ENCODE peak calls at places on chromosomes 7 and 10, in nine cellular contexts. One of them, this sample, is unnamed.

GRCh38 chr7:38942431-38943051 is 33.5 kb upstream of the VPS41 start:
- DNase-seq in NAMALWA: no peak
- DNase-seq in brain microvascular endothelial cell: no peak
- DNase-seq in activated T-cell treated with anti-CD3 and anti-CD28 coated beads, Interleukin-2, amount 50 U/mL, for 1 hour: no peak
- DNase-seq in anterior cingulate cortex: no peak
- DNase-seq in dorsolateral prefrontal cortex: no peak
- DNase-seq in aorta: no peak
- DNase-seq in stimulated activated CD8-positive, alpha-beta memory T cell treated with anti-CD3 and anti-CD28 coated beads, Interleukin-15, amount 100 ng/mL, for 4 hours: no peak
- DNase-seq in caudate nucleus: no peak
- DNase-seq in this sample: no peak

GRCh38 chr7:137992738-137993394 is 9.0 kb downstream of the CREB3L2 start:
- DNase-seq in anterior cingulate cortex: no peak
- DNase-seq in dorsolateral prefrontal cortex: no peak
- DNase-seq in stimulated activated CD8-positive, alpha-beta memory T cell treated with anti-CD3 and anti-CD28 coated beads, Interleukin-15, amount 100 ng/mL, for 4 hours: no peak
- DNase-seq in brain microvascular endothelial cell: peak; percentile 84
- DNase-seq in NAMALWA: no peak
- DNase-seq in activated T-cell treated with anti-CD3 and anti-CD28 coated beads, Interleukin-2, amount 50 U/mL, for 1 hour: no peak
- DNase-seq in aorta: peak; percentile 72
- DNase-seq in caudate nucleus: no peak
- DNase-seq in this sample: no peak

GRCh38 chr7:46486264-46487206 is 565.5 kb upstream of the IGFBP3 start:
- DNase-seq in NAMALWA: no peak
- DNase-seq in brain microvascular endothelial cell: peak; percentile 90
- DNase-seq in stimulated activated CD8-positive, alpha-beta memory T cell treated with anti-CD3 and anti-CD28 coated beads, Interleukin-15, amount 100 ng/mL, for 4 hours: no peak
- DNase-seq in aorta: peak; percentile 81
- DNase-seq in caudate nucleus: no peak
- DNase-seq in anterior cingulate cortex: no peak
- DNase-seq in activated T-cell treated with anti-CD3 and anti-CD28 coated beads, Interleukin-2, amount 50 U/mL, for 1 hour: no peak
- DNase-seq in dorsolateral prefrontal cortex: no peak
- DNase-seq in this sample: no peak

GRCh38 chr7:134368851-134369533 is 52.3 kb upstream of the SLC35B4 start:
- DNase-seq in stimulated activated CD8-positive, alpha-beta memory T cell treated with anti-CD3 and anti-CD28 coated beads, Interleukin-15, amount 100 ng/mL, for 4 hours: no peak
- DNase-seq in dorsolateral prefrontal cortex: no peak
- DNase-seq in brain microvascular endothelial cell: peak; percentile 63
- DNase-seq in NAMALWA: no peak
- DNase-seq in activated T-cell treated with anti-CD3 and anti-CD28 coated beads, Interleukin-2, amount 50 U/mL, for 1 hour: no peak
- DNase-seq in aorta: no peak
- DNase-seq in caudate nucleus: no peak
- DNase-seq in anterior cingulate cortex: no peak
- DNase-seq in this sample: no peak

GRCh38 chr10:15780353-15781135 is 60.8 kb upstream of the ITGA8 start:
- DNase-seq in anterior cingulate cortex: no peak
- DNase-seq in stimulated activated CD8-positive, alpha-beta memory T cell treated with anti-CD3 and anti-CD28 coated beads, Interleukin-15, amount 100 ng/mL, for 4 hours: no peak
- DNase-seq in dorsolateral prefrontal cortex: no peak
- DNase-seq in aorta: peak; percentile 57
- DNase-seq in brain microvascular endothelial cell: peak; percentile 9
- DNase-seq in NAMALWA: no peak
- DNase-seq in caudate nucleus: no peak
- DNase-seq in activated T-cell treated with anti-CD3 and anti-CD28 coated beads, Interleukin-2, amount 50 U/mL, for 1 hour: no peak
- DNase-seq in this sample: no peak

GRCh38 chr10:9097206-9097990 is 1042.9 kb downstream of the GATA3 start:
- DNase-seq in anterior cingulate cortex: no peak
- DNase-seq in brain microvascular endothelial cell: no peak
- DNase-seq in caudate nucleus: no peak
- DNase-seq in activated T-cell treated with anti-CD3 and anti-CD28 coated beads, Interleukin-2, amount 50 U/mL, for 1 hour: no peak
- DNase-seq in dorsolateral prefrontal cortex: no peak
- DNase-seq in stimulated activated CD8-positive, alpha-beta memory T cell treated with anti-CD3 and anti-CD28 coated beads, Interleukin-15, amount 100 ng/mL, for 4 hours: no peak
- DNase-seq in NAMALWA: no peak
- DNase-seq in aorta: no peak
- DNase-seq in this sample: no peak

GRCh38 chr10:44788147-44788819 is 122.9 kb upstream of the TMEM72 start:
- DNase-seq in NAMALWA: no peak
- DNase-seq in aorta: no peak
- DNase-seq in brain microvascular endothelial cell: peak; percentile 34
- DNase-seq in stimulated activated CD8-positive, alpha-beta memory T cell treated with anti-CD3 and anti-CD28 coated beads, Interleukin-15, amount 100 ng/mL, for 4 hours: no peak
- DNase-seq in caudate nucleus: no peak
- DNase-seq in dorsolateral prefrontal cortex: no peak
- DNase-seq in anterior cingulate cortex: no peak
- DNase-seq in activated T-cell treated with anti-CD3 and anti-CD28 coated beads, Interleukin-2, amount 50 U/mL, for 1 hour: no peak
- DNase-seq in this sample: no peak

GRCh38 chr10:69451209-69451783 is at the start of gene TSPAN15:
- DNase-seq in aorta: peak; percentile 91
- DNase-seq in caudate nucleus: peak; percentile 94
- DNase-seq in NAMALWA: peak; percentile 91
- DNase-seq in anterior cingulate cortex: peak; percentile 82
- DNase-seq in stimulated activated CD8-positive, alpha-beta memory T cell treated with anti-CD3 and anti-CD28 coated beads, Interleukin-15, amount 100 ng/mL, for 4 hours: peak; percentile 56
- DNase-seq in activated T-cell treated with anti-CD3 and anti-CD28 coated beads, Interleukin-2, amount 50 U/mL, for 1 hour: peak; percentile 83
- DNase-seq in dorsolateral prefrontal cortex: peak; percentile 95
- DNase-seq in brain microvascular endothelial cell: peak; percentile 70
- DNase-seq in this sample: peak; percentile 90

GRCh38 chr7:94907420-94908203 is at the start of gene PPP1R9A:
- DNase-seq in anterior cingulate cortex: peak; percentile 9
- DNase-seq in stimulated activated CD8-positive, alpha-beta memory T cell treated with anti-CD3 and anti-CD28 coated beads, Interleukin-15, amount 100 ng/mL, for 4 hours: no peak
- DNase-seq in caudate nucleus: peak; percentile 44
- DNase-seq in dorsolateral prefrontal cortex: peak; percentile 74
- DNase-seq in NAMALWA: no peak
- DNase-seq in activated T-cell treated with anti-CD3 and anti-CD28 coated beads, Interleukin-2, amount 50 U/mL, for 1 hour: no peak
- DNase-seq in aorta: no peak
- DNase-seq in brain microvascular endothelial cell: no peak
- DNase-seq in this sample: peak; percentile 24

GRCh38 chr10:85124592-85124991 is 796.2 kb downstream of the CCSER2 start:
- DNase-seq in brain microvascular endothelial cell: no peak
- DNase-seq in NAMALWA: no peak
- DNase-seq in dorsolateral prefrontal cortex: peak; percentile 60
- DNase-seq in stimulated activated CD8-positive, alpha-beta memory T cell treated with anti-CD3 and anti-CD28 coated beads, Interleukin-15, amount 100 ng/mL, for 4 hours: no peak
- DNase-seq in activated T-cell treated with anti-CD3 and anti-CD28 coated beads, Interleukin-2, amount 50 U/mL, for 1 hour: no peak
- DNase-seq in anterior cingulate cortex: peak; percentile 14
- DNase-seq in aorta: no peak
- DNase-seq in caudate nucleus: peak; percentile 5
- DNase-seq in this sample: peak; percentile 68

GRCh38 chr7:37577901-37578300 is 105.7 kb upstream of the GPR141 start:
- DNase-seq in aorta: no peak
- DNase-seq in NAMALWA: no peak
- DNase-seq in caudate nucleus: no peak
- DNase-seq in stimulated activated CD8-positive, alpha-beta memory T cell treated with anti-CD3 and anti-CD28 coated beads, Interleukin-15, amount 100 ng/mL, for 4 hours: no peak
- DNase-seq in dorsolateral prefrontal cortex: no peak
- DNase-seq in brain microvascular endothelial cell: no peak
- DNase-seq in anterior cingulate cortex: no peak
- DNase-seq in activated T-cell treated with anti-CD3 and anti-CD28 coated beads, Interleukin-2, amount 50 U/mL, for 1 hour: no peak
- DNase-seq in this sample: no peak

GRCh38 chr10:12699258-12699700 is 302.2 kb downstream of the CCDC3 start:
- DNase-seq in NAMALWA: no peak
- DNase-seq in dorsolateral prefrontal cortex: no peak
- DNase-seq in activated T-cell treated with anti-CD3 and anti-CD28 coated beads, Interleukin-2, amount 50 U/mL, for 1 hour: no peak
- DNase-seq in stimulated activated CD8-positive, alpha-beta memory T cell treated with anti-CD3 and anti-CD28 coated beads, Interleukin-15, amount 100 ng/mL, for 4 hours: no peak
- DNase-seq in brain microvascular endothelial cell: no peak
- DNase-seq in aorta: no peak
- DNase-seq in caudate nucleus: no peak
- DNase-seq in anterior cingulate cortex: no peak
- DNase-seq in this sample: no peak

GRCh38 chr7:3207387-3207786 is 93.7 kb upstream of the SDK1 start:
- DNase-seq in stimulated activated CD8-positive, alpha-beta memory T cell treated with anti-CD3 and anti-CD28 coated beads, Interleukin-15, amount 100 ng/mL, for 4 hours: no peak
- DNase-seq in NAMALWA: no peak
- DNase-seq in caudate nucleus: no peak
- DNase-seq in anterior cingulate cortex: no peak
- DNase-seq in activated T-cell treated with anti-CD3 and anti-CD28 coated beads, Interleukin-2, amount 50 U/mL, for 1 hour: no peak
- DNase-seq in aorta: no peak
- DNase-seq in brain microvascular endothelial cell: no peak
- DNase-seq in dorsolateral prefrontal cortex: no peak
- DNase-seq in this sample: no peak

This sample was measured in substantia nigra.